ENCODE peak calls at places on chromosome 18, in six cellular contexts. H is K562, E is SK-N-SH, B is H1, M is GM12878, C is HL-60. O is an unnamed sample.

GRCh38 chr18:64103979-64104378 is 44.9 kb downstream of the LINC00305 start:
- DNase-seq in C (no peak), H (no peak), B (no peak), M (no peak), E (no peak), O (peak; percentile 6)

GRCh38 chr18:56451188-56451587 is 187.2 kb downstream of the TXNL1 start:
- DNase-seq in B (no peak), H (no peak), C (no peak), E (no peak), M (no peak), O (no peak)

GRCh38 chr18:10076502-10077030 is 162.8 kb downstream of the VAPA start:
- DNase-seq in M (no peak), H (no peak), C (no peak), B (no peak), E (no peak), O (no peak)

GRCh38 chr18:8972116-8972515 is 130.4 kb upstream of the NDUFV2 start:
- DNase-seq in M (no peak), H (no peak), C (no peak), B (no peak), E (no peak), O (no peak)

GRCh38 chr18:69484699-69485396 is 84.2 kb downstream of the DOK6 start:
- DNase-seq in H (no peak), E (no peak), B (no peak), C (no peak), M (no peak), O (peak; percentile 22)

GRCh38 chr18:80145191-80145799 is 36.2 kb downstream of the ADNP2 start:
- DNase-seq in E (no peak), H (no peak), B (no peak), C (no peak), M (no peak), O (no peak)

GRCh38 chr18:69674921-69675405 is 272.7 kb downstream of the CD226 start:
- DNase-seq in M (no peak), E (no peak), H (no peak), C (no peak), B (no peak), O (no peak)

GRCh38 chr18:31101148-31102019 is 837 bp downstream of the DSC2 start:
- DNase-seq in C (peak; percentile 33), B (no peak), H (peak; percentile 80), M (no peak), E (peak; percentile 33), O (peak; percentile 37)

GRCh38 chr18:13639196-13639595 is 87.2 kb downstream of the FAM210A start:
- DNase-seq in H (no peak), C (no peak), M (no peak), E (no peak), B (no peak), O (no peak)

GRCh38 chr18:56139792-56140254 is 498.6 kb downstream of the TXNL1 start:
- DNase-seq in B (no peak), E (no peak), M (no peak), C (no peak), H (no peak), O (no peak)

GRCh38 chr18:32158108-32158624 is 31.7 kb upstream of the MEP1B start:
- DNase-seq in C (peak; percentile 75), M (peak; percentile 20), E (peak; percentile 76), H (peak; percentile 72), B (peak; percentile 76), O (peak; percentile 81)

GRCh38 chr18:22228930-22229329 is 59.5 kb downstream of the GATA6 start:
- DNase-seq in C (no peak), E (no peak), M (no peak), H (no peak), B (no peak), O (no peak)

GRCh38 chr18:58103339-58103930 is 59.4 kb downstream of the NEDD4L start:
- DNase-seq in B (no peak), H (no peak), C (no peak), E (no peak), M (no peak), O (no peak)
- TF ChIP-seq GABPA in B (no peak), H (no peak), C (no peak), E (no peak), M (no peak), O (no peak)

GRCh38 chr18:11860594-11861450 is 9.6 kb downstream of the CHMP1B start:
- DNase-seq in B (no peak), C (no peak), H (no peak), E (no peak), M (no peak), O (peak; percentile 56)

GRCh38 chr18:11859903-11860407 is 8.7 kb downstream of the CHMP1B start:
- DNase-seq in B (no peak), H (peak; percentile 46), C (no peak), E (no peak), M (no peak), O (peak; percentile 83)

GRCh38 chr18:11857177-11857887 is 6.1 kb downstream of the CHMP1B start:
- DNase-seq in C (peak; percentile 52), E (no peak), B (no peak), H (peak; percentile 60), M (no peak), O (peak; percentile 95)

GRCh38 chr18:11861583-11862288 is 10.5 kb downstream of the CHMP1B start:
- DNase-seq in E (no peak), M (no peak), C (no peak), B (no peak), H (no peak), O (peak; percentile 66)

DNA sequence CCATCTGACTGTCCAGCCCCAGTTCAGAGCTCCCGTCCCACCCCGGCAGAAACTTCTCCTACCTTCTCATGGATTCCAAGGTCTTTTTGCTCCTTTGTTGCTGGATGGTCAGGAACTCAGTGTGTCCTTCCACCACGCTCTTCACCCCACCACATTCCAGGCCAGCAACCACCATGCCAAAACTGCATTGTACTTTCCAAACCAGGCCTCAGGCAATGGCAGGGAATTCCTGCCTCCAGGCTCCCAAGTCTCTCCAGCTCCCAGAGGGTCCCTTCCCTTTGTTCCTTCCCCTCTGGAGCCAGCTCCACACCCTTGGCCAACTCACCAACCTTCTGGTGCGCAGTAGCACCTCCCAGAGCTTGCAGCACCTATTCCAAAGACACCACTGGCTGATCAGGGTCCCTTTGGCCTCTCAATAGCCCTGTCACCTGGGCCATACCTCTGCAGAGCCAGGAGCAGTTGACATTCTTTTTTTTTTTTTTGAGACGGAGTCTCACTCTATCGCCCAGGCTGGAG is 8.1 kb downstream of the CHMP1B start:
- DNase-seq in M (no peak), B (no peak), C (no peak), E (no peak), H (no peak), O (no peak)
- TF ChIP-seq GABPA in M (no peak), B (no peak), C (no peak), E (no peak), H (no peak), O (no peak)

GRCh38 chr18:75926811-75927210 is 499.3 kb upstream of the SMIM21 start:
- DNase-seq in C (no peak), H (no peak), B (no peak), M (no peak), E (no peak), O (no peak)

DNA sequence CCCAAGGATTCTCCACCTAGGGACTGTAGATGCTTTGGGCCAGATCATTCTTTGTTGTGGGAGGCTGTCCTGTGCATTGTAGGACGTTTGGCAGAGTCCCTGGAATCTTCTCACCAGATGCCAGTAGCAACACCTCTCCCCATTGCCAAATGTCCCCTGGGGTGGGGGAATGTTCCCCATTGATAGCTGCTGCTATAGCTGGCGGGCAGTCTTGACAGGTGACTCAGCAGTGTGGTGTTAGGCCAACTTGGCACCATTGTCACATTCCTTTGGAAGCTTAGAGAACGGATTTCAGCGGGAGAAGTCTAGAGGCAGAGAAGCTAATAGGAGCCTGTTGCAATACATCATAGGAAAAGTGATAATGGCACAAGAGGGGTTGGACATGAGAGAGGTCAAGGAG is 495.7 kb upstream of the SMIM21 start:
- DNase-seq in E (no peak), C (no peak), M (no peak), B (no peak), H (no peak), O (no peak)
- TF ChIP-seq GABPA in E (no peak), C (no peak), M (no peak), B (no peak), H (no peak), O (no peak)

DNA sequence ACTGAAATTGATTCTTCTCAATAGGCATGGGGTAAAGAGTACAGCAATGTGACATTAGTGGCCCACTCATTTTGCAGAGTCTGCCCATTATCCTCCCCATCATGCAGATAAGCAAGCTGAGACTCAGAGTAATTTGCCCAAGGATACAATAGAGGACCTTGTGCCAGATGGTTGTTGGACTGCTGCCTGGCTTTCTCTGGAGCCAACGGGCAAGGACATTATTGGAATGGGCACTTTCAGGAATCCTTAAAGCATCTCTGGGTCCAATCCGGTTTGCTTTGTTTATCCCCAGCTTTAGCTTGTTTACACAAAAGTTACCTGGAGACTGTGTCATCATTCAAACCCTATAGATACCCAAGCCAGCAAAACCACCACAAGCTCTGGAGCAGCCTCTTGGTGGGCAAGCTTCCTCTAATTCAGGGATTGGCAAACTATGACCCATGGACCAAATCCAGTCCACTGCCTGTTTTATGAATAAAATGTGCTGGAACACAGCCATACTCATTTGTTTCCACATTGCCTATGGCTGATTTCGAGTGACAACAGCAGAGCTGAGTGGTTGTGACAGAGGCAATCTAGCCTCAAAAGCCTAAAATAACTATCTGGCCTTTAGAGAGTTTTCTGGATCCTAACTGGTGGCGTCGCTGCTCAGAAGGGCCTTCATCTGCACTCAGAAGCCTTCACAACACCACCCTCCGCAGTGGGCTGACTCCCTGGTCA is 147.3 kb downstream of the CCBE1 start:
- DNase-seq in B (no peak), H (no peak), E (peak; percentile 52), C (no peak), M (no peak), O (no peak)
- TF ChIP-seq GABPA in B (no peak), H (no peak), E (no peak), C (no peak), M (no peak), O (no peak)

DNA sequence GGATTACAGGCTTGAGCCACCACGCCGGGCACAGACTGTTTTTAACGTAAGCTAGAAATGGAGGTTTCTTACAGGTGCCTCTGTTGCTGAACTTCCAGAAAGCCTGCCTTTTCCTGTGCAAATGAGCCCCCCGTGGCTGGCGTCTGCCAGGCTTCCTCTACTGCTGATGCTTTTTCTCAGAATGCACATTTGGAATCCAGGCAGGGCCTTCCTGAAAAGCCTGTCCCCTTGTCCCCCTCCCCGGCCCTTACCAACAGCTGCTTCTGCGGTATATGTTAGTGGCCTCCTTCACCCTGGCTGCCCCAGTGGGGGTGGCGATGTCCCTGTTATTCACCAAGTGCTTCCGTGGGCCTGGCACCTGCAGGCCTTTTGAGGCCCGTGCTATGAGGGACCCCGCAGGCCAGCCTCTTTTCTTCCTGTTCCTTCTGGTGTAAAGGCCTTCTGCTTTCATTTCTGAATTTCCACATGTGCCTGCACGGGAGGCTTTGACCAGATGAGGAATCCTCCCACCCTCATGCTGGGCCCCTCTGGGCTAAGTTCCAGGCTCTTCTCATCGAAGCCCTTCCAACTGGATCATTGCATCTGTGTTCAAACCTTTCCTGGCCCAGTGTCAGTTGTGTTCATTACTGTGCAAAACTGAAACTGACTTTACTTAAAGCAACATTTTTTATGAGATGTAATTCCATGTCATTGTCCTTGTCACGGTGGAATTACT is 10.4 kb downstream of the CNDP2 start:
- DNase-seq in M (no peak), E (no peak), C (no peak), B (no peak), H (no peak), O (no peak)
- TF ChIP-seq GABPA in M (no peak), E (no peak), C (no peak), B (no peak), H (no peak), O (no peak)

GRCh38 chr18:25061345-25061744 is 290.6 kb downstream of the ZNF521 start:
- DNase-seq in M (no peak), E (no peak), C (no peak), H (no peak), B (no peak), O (no peak)
- TF ChIP-seq GABPA in M (no peak), E (no peak), C (no peak), H (no peak), B (no peak), O (no peak)